ENCODE peak calls at places on chromosomes 3 and 15, in six cellular contexts. One of them, this sample, is unnamed.

GRCh38 chr15:90099072-90099867 is 3.0 kb downstream of the IDH2 start:
- DNase-seq in transverse colon: peak; percentile 48
- DNase-seq in tibial nerve: no peak
- DNase-seq in suprapubic skin: no peak
- DNase-seq in upper lobe of left lung: no peak
- DNase-seq in ovary: no peak
- DNase-seq in this sample: no peak

GRCh38 chr3:11059090-11059798 is 66.7 kb downstream of the SLC6A1 start:
- DNase-seq in transverse colon: peak; percentile 34
- DNase-seq in tibial nerve: peak; percentile 39
- DNase-seq in suprapubic skin: no peak
- DNase-seq in upper lobe of left lung: peak; percentile 46
- DNase-seq in ovary: peak; percentile 38
- DNase-seq in this sample: no peak

GRCh38 chr3:167450195-167450594 is 23.6 kb downstream of the SERPINI2 start:
- DNase-seq in transverse colon: no peak
- DNase-seq in tibial nerve: no peak
- DNase-seq in suprapubic skin: no peak
- DNase-seq in upper lobe of left lung: no peak
- DNase-seq in ovary: no peak
- DNase-seq in this sample: no peak

GRCh38 chr3:190505381-190506003 is 8.4 kb upstream of the IL1RAP start:
- DNase-seq in transverse colon: no peak
- DNase-seq in tibial nerve: no peak
- DNase-seq in suprapubic skin: no peak
- DNase-seq in upper lobe of left lung: no peak
- DNase-seq in ovary: no peak
- DNase-seq in this sample: no peak

GRCh38 chr15:98382139-98382538 is 266.2 kb upstream of the IGF1R start:
- DNase-seq in transverse colon: no peak
- DNase-seq in tibial nerve: no peak
- DNase-seq in suprapubic skin: no peak
- DNase-seq in upper lobe of left lung: no peak
- DNase-seq in ovary: no peak
- DNase-seq in this sample: no peak

GRCh38 chr3:133452603-133453313 is 52.9 kb downstream of the BFSP2 start:
- DNase-seq in transverse colon: no peak
- DNase-seq in tibial nerve: no peak
- DNase-seq in suprapubic skin: no peak
- DNase-seq in upper lobe of left lung: no peak
- DNase-seq in ovary: no peak
- DNase-seq in this sample: no peak

GRCh38 chr3:194134231-194134756 is 1.7 kb upstream of the HES1 start:
- DNase-seq in transverse colon: peak; percentile 51
- DNase-seq in tibial nerve: peak; percentile 35
- DNase-seq in suprapubic skin: peak; percentile 85
- DNase-seq in upper lobe of left lung: peak; percentile 67
- DNase-seq in ovary: peak; percentile 83
- DNase-seq in this sample: peak; percentile 68

GRCh38 chr15:96504371-96504770 is 173.9 kb downstream of the NR2F2 start:
- DNase-seq in transverse colon: no peak
- DNase-seq in tibial nerve: no peak
- DNase-seq in suprapubic skin: no peak
- DNase-seq in upper lobe of left lung: no peak
- DNase-seq in ovary: no peak
- DNase-seq in this sample: no peak

GRCh38 chr3:9862391-9863235 is 17.4 kb downstream of the CIDEC start:
- DNase-seq in transverse colon: peak; percentile 71
- DNase-seq in tibial nerve: peak; percentile 28
- DNase-seq in suprapubic skin: peak; percentile 74
- DNase-seq in upper lobe of left lung: peak; percentile 59
- DNase-seq in ovary: peak; percentile 68
- DNase-seq in this sample: peak; percentile 66

GRCh38 chr15:101006931-101007687 is 88.0 kb downstream of the LRRK1 start:
- DNase-seq in transverse colon: peak; percentile 86
- DNase-seq in tibial nerve: peak; percentile 60
- DNase-seq in suprapubic skin: peak; percentile 88
- DNase-seq in upper lobe of left lung: peak; percentile 85
- DNase-seq in ovary: peak; percentile 74
- DNase-seq in this sample: peak; percentile 79

GRCh38 chr3:185397676-185398075 is 34.7 kb downstream of the MAP3K13 start:
- DNase-seq in transverse colon: no peak
- DNase-seq in tibial nerve: no peak
- DNase-seq in suprapubic skin: no peak
- DNase-seq in upper lobe of left lung: no peak
- DNase-seq in ovary: no peak
- DNase-seq in this sample: no peak

GRCh38 chr3:57805674-57806073 is 49.6 kb downstream of the SLMAP start:
- DNase-seq in transverse colon: no peak
- DNase-seq in tibial nerve: no peak
- DNase-seq in suprapubic skin: no peak
- DNase-seq in upper lobe of left lung: no peak
- DNase-seq in ovary: no peak
- DNase-seq in this sample: no peak

GRCh38 chr3:108223928-108224327 is 1.7 kb upstream of the IFT57 start:
- DNase-seq in transverse colon: no peak
- DNase-seq in tibial nerve: no peak
- DNase-seq in suprapubic skin: no peak
- DNase-seq in upper lobe of left lung: peak; percentile 27
- DNase-seq in ovary: no peak
- DNase-seq in this sample: no peak

GRCh38 chr15:94080989-94081605 is 150.3 kb upstream of the MCTP2 start:
- DNase-seq in transverse colon: no peak
- DNase-seq in tibial nerve: no peak
- DNase-seq in suprapubic skin: no peak
- DNase-seq in upper lobe of left lung: no peak
- DNase-seq in ovary: no peak
- DNase-seq in this sample: no peak

GRCh38 chr3:10816019-10816862 is at the start of gene SLC6A11:
- DNase-seq in transverse colon: no peak
- DNase-seq in tibial nerve: no peak
- DNase-seq in suprapubic skin: no peak
- DNase-seq in upper lobe of left lung: no peak
- DNase-seq in ovary: no peak
- DNase-seq in this sample: no peak

GRCh38 chr3:58079773-58080172 is 71.6 kb downstream of the FLNB start:
- DNase-seq in transverse colon: no peak
- DNase-seq in tibial nerve: no peak
- DNase-seq in suprapubic skin: no peak
- DNase-seq in upper lobe of left lung: no peak
- DNase-seq in ovary: no peak
- DNase-seq in this sample: no peak

GRCh38 chr3:133295199-133295901 is 104.5 kb upstream of the BFSP2 start:
- DNase-seq in transverse colon: no peak
- DNase-seq in tibial nerve: no peak
- DNase-seq in suprapubic skin: no peak
- DNase-seq in upper lobe of left lung: no peak
- DNase-seq in ovary: no peak
- DNase-seq in this sample: no peak

GRCh38 chr3:43687499-43687811 is 3.3 kb upstream of the ABHD5 start:
- DNase-seq in transverse colon: no peak
- DNase-seq in tibial nerve: no peak
- DNase-seq in suprapubic skin: no peak
- DNase-seq in upper lobe of left lung: no peak
- DNase-seq in ovary: no peak
- DNase-seq in this sample: no peak

GRCh38 chr3:43685921-43686320 is 4.8 kb upstream of the ABHD5 start:
- DNase-seq in transverse colon: no peak
- DNase-seq in tibial nerve: no peak
- DNase-seq in suprapubic skin: no peak
- DNase-seq in upper lobe of left lung: no peak
- DNase-seq in ovary: no peak
- DNase-seq in this sample: no peak

GRCh38 chr3:43688245-43688650 is 2.5 kb upstream of the ABHD5 start:
- DNase-seq in transverse colon: no peak
- DNase-seq in tibial nerve: no peak
- DNase-seq in suprapubic skin: no peak
- DNase-seq in upper lobe of left lung: no peak
- DNase-seq in ovary: no peak
- DNase-seq in this sample: peak; percentile 52

GRCh38 chr3:43686333-43686699 is 4.4 kb upstream of the ABHD5 start:
- DNase-seq in transverse colon: no peak
- DNase-seq in tibial nerve: no peak
- DNase-seq in suprapubic skin: no peak
- DNase-seq in upper lobe of left lung: no peak
- DNase-seq in ovary: no peak
- DNase-seq in this sample: no peak

GRCh38 chr3:43686700-43687498 is 3.8 kb upstream of the ABHD5 start:
- DNase-seq in transverse colon: no peak
- DNase-seq in tibial nerve: no peak
- DNase-seq in suprapubic skin: no peak
- DNase-seq in upper lobe of left lung: no peak
- DNase-seq in ovary: no peak
- DNase-seq in this sample: no peak
- TF ChIP-seq EP300 in transverse colon: no peak
- TF ChIP-seq EP300 in tibial nerve: no peak
- TF ChIP-seq EP300 in suprapubic skin: no peak
- TF ChIP-seq EP300 in upper lobe of left lung: no peak
- TF ChIP-seq EP300 in ovary: no peak
- TF ChIP-seq EP300 in this sample: no peak

DNA sequence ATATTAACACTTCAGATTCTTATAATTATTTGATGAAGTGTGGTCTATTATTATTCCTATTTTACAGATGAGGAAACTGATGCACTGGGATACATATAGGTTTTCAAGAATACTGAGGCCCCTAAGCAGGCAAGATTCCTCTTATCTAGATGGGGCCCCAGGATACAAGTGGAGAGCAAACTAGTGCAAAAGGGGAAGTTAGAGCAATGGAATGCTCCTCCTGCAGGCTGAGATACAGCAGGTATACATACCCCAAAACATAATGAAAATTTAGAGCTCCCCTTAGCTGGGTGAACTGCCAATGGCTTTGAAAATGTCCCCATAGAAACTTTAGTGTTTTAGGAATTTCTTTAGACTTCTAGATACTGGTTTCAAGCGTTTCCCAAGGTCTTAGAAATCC is 247.1 kb downstream of the CHST2 start:
- DNase-seq in transverse colon: no peak
- DNase-seq in tibial nerve: no peak
- DNase-seq in suprapubic skin: no peak
- DNase-seq in upper lobe of left lung: no peak
- DNase-seq in ovary: no peak
- DNase-seq in this sample: no peak
- TF ChIP-seq EP300 in transverse colon: no peak
- TF ChIP-seq EP300 in tibial nerve: no peak
- TF ChIP-seq EP300 in suprapubic skin: no peak
- TF ChIP-seq EP300 in upper lobe of left lung: no peak
- TF ChIP-seq EP300 in ovary: no peak
- TF ChIP-seq EP300 in this sample: no peak

GRCh38 chr15:61621146-61621545 is 392.0 kb upstream of the RORA start:
- DNase-seq in transverse colon: no peak
- DNase-seq in tibial nerve: no peak
- DNase-seq in suprapubic skin: no peak
- DNase-seq in upper lobe of left lung: no peak
- DNase-seq in ovary: no peak
- DNase-seq in this sample: no peak
- TF ChIP-seq EP300 in transverse colon: no peak
- TF ChIP-seq EP300 in tibial nerve: no peak
- TF ChIP-seq EP300 in suprapubic skin: no peak
- TF ChIP-seq EP300 in upper lobe of left lung: no peak
- TF ChIP-seq EP300 in ovary: no peak
- TF ChIP-seq EP300 in this sample: no peak

DNA sequence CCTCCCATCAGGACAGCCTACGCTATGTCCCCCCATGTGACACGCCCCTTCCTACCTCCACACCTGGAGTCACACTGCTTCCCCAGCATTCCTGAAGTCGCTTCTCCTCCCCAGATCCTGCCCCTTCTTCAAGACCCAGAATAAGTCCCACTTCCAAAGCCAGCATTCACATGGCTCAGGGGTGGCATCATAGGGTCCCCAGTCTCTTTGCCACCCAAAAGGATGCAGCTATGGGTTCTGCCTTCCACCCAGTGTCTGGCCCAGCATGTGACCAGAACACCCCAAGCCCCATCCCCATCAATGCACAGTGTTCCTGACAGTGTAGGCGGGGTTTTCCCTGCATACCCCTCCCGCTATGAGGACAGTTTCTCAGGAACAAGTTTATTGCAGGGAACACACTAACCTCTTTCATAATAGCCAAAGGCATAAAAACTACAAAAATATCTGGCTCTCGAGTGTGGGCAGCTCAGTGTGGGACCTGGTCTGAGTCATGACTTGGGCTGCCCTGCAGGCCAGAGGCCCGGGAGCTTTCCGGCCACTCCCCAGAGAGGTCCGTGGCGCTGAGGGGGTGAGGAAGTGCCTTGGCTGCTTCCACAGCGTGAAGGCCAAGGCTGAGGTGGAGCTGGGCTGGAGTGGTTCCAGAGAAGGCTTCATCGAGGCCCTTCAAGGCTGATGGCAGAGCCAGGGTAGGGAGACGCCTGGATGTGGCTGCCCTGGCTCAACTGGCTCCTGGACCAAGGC is 5.8 kb downstream of the ISLR start:
- DNase-seq in transverse colon: peak; percentile 27
- DNase-seq in tibial nerve: peak; percentile 63
- DNase-seq in suprapubic skin: peak; percentile 86
- DNase-seq in upper lobe of left lung: peak; percentile 46
- DNase-seq in ovary: peak; percentile 96
- DNase-seq in this sample: no peak
- TF ChIP-seq EP300 in transverse colon: no peak
- TF ChIP-seq EP300 in tibial nerve: peak; percentile 24
- TF ChIP-seq EP300 in suprapubic skin: no peak
- TF ChIP-seq EP300 in upper lobe of left lung: no peak
- TF ChIP-seq EP300 in ovary: no peak
- TF ChIP-seq EP300 in this sample: no peak

DNA sequence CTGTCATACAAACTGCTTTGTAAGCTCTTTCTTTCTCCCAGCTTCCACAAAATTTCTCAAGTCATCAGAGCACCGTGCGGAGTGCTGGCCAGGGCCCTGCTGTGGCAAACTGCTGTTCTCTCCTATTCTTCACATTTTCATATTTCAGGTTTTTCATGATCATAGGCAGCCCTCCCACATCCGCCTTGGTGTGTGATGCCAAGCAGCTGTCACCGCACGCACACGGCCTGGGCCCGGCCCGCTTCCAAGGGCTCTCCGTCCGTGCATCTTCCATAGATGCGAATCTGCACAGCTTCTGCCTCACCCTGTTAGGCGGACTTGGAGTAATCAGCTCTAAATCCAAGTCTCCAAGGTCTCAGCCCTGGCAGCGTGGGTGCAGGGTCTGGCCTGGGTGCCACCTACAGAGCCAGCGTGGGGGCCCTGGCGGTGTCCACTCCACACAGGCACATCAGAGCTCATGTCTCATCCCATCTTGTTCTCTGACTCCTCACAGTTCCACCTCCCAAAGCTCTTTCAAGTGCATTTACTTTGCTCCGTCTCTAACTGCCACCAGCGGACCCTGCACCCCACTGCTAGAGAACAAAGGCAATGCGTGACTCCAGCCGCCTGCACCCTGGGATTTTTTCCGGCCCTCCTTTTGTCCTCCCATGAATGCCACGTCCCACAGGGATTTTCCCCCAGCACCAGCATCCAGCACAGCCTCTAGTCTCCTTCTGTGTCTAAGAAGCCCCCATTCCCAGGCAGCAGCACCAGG is 27.2 kb downstream of the CYFIP1 start:
- DNase-seq in transverse colon: no peak
- DNase-seq in tibial nerve: no peak
- DNase-seq in suprapubic skin: peak; percentile 52
- DNase-seq in upper lobe of left lung: no peak
- DNase-seq in ovary: no peak
- DNase-seq in this sample: no peak
- TF ChIP-seq EP300 in transverse colon: no peak
- TF ChIP-seq EP300 in tibial nerve: no peak
- TF ChIP-seq EP300 in suprapubic skin: no peak
- TF ChIP-seq EP300 in upper lobe of left lung: no peak
- TF ChIP-seq EP300 in ovary: no peak
- TF ChIP-seq EP300 in this sample: no peak